ENCODE peak calls at places on chromosome 18, in nine cellular contexts. One of them, this sample, is unnamed.

GRCh38 chr18:77765468-77765867 is 515.8 kb downstream of the GALR1 start:
- DNase-seq in thyroid gland: peak
- DNase-seq in tibial nerve: no peak
- DNase-seq in H1: peak
- DNase-seq in adrenal gland: peak
- DNase-seq in stomach: no peak
- DNase-seq in transverse colon: peak
- DNase-seq in Peyer's patch: no peak
- DNase-seq in lower leg skin: no peak
- DNase-seq in this sample: no peak

GRCh38 chr18:76457957-76458356 is 37.1 kb downstream of the ZNF516 start:
- DNase-seq in H1: no peak
- DNase-seq in stomach: no peak
- DNase-seq in transverse colon: no peak
- DNase-seq in Peyer's patch: no peak
- DNase-seq in lower leg skin: no peak
- DNase-seq in tibial nerve: no peak
- DNase-seq in adrenal gland: no peak
- DNase-seq in thyroid gland: no peak
- DNase-seq in this sample: no peak

GRCh38 chr18:10453885-10454772 is at the start of gene APCDD1:
- DNase-seq in stomach: peak
- DNase-seq in adrenal gland: peak
- DNase-seq in tibial nerve: peak
- DNase-seq in thyroid gland: peak
- DNase-seq in H1: peak
- DNase-seq in Peyer's patch: no peak
- DNase-seq in transverse colon: peak
- DNase-seq in lower leg skin: peak
- DNase-seq in this sample: no peak

GRCh38 chr18:49876536-49876935 is 63.2 kb upstream of the ACAA2 start:
- DNase-seq in adrenal gland: no peak
- DNase-seq in lower leg skin: peak
- DNase-seq in thyroid gland: no peak
- DNase-seq in transverse colon: no peak
- DNase-seq in tibial nerve: no peak
- DNase-seq in stomach: no peak
- DNase-seq in Peyer's patch: no peak
- DNase-seq in H1: no peak
- DNase-seq in this sample: no peak

GRCh38 chr18:28175047-28175929 is 1.6 kb downstream of the CDH2 start:
- DNase-seq in adrenal gland: peak
- DNase-seq in lower leg skin: no peak
- DNase-seq in thyroid gland: peak
- DNase-seq in Peyer's patch: no peak
- DNase-seq in transverse colon: no peak
- DNase-seq in tibial nerve: no peak
- DNase-seq in H1: no peak
- DNase-seq in stomach: peak
- DNase-seq in this sample: peak

GRCh38 chr18:43665239-43665788 is 388.0 kb upstream of the SYT4 start:
- DNase-seq in transverse colon: no peak
- DNase-seq in thyroid gland: no peak
- DNase-seq in stomach: no peak
- DNase-seq in tibial nerve: no peak
- DNase-seq in H1: no peak
- DNase-seq in Peyer's patch: no peak
- DNase-seq in adrenal gland: no peak
- DNase-seq in lower leg skin: no peak
- DNase-seq in this sample: peak

GRCh38 chr18:44597797-44598196 is 82.9 kb upstream of the SETBP1 start:
- DNase-seq in stomach: no peak
- DNase-seq in lower leg skin: no peak
- DNase-seq in H1: no peak
- DNase-seq in Peyer's patch: no peak
- DNase-seq in transverse colon: no peak
- DNase-seq in thyroid gland: no peak
- DNase-seq in tibial nerve: no peak
- DNase-seq in adrenal gland: no peak
- DNase-seq in this sample: no peak

GRCh38 chr18:79048245-79048632 is 21.0 kb upstream of the ATP9B start:
- DNase-seq in H1: no peak
- DNase-seq in tibial nerve: no peak
- DNase-seq in thyroid gland: no peak
- DNase-seq in Peyer's patch: no peak
- DNase-seq in adrenal gland: peak
- DNase-seq in transverse colon: no peak
- DNase-seq in stomach: no peak
- DNase-seq in lower leg skin: no peak
- DNase-seq in this sample: no peak

GRCh38 chr18:38006541-38006940 is 440.9 kb upstream of the CELF4 start:
- DNase-seq in lower leg skin: no peak
- DNase-seq in Peyer's patch: no peak
- DNase-seq in stomach: no peak
- DNase-seq in transverse colon: no peak
- DNase-seq in tibial nerve: no peak
- DNase-seq in adrenal gland: no peak
- DNase-seq in thyroid gland: no peak
- DNase-seq in H1: no peak
- DNase-seq in this sample: no peak

GRCh38 chr18:9827856-9828793 is 57.6 kb upstream of the TXNDC2 start:
- DNase-seq in tibial nerve: no peak
- DNase-seq in transverse colon: peak
- DNase-seq in adrenal gland: peak
- DNase-seq in stomach: peak
- DNase-seq in thyroid gland: no peak
- DNase-seq in lower leg skin: peak
- DNase-seq in H1: no peak
- DNase-seq in Peyer's patch: no peak
- DNase-seq in this sample: peak

DNA sequence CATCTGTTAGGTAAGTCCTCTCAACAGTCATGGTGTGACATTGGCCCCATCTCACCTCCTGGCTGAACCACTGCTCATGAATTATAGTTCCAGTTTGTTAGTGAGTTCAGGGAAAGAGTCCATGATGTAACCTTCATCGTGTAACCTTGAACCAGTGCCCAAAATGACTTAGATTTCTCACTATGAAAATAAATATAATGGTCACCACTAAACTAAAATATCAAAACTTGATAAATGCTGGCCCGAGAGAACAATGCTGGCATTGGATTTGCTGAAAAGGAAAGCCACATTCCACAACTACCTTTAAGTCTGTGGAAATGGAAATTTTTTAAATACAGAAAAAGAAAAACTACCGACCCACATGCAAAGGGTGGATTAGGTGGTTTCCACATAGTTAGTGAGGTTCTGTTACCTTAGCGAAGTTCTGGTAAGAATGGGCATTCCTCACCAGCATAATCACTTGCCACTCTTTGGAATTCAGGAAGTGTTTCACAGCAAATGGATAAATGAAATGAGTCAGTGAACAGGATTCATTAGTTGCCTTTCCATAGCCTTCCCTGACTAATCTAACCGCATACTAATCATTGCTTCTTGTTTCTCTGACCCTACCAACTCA is 133.9 kb upstream of the CTAGE1 start:
- DNase-seq in H1: no peak
- DNase-seq in transverse colon: no peak
- DNase-seq in thyroid gland: no peak
- DNase-seq in adrenal gland: peak
- DNase-seq in stomach: no peak
- DNase-seq in tibial nerve: no peak
- DNase-seq in lower leg skin: no peak
- DNase-seq in Peyer's patch: no peak
- DNase-seq in this sample: peak
- TF ChIP-seq POLR2A in H1: no peak
- TF ChIP-seq POLR2A in transverse colon: no peak
- TF ChIP-seq POLR2A in thyroid gland: no peak
- TF ChIP-seq POLR2A in adrenal gland: no peak
- TF ChIP-seq POLR2A in stomach: no peak
- TF ChIP-seq POLR2A in tibial nerve: no peak
- TF ChIP-seq POLR2A in lower leg skin: no peak
- TF ChIP-seq POLR2A in Peyer's patch: no peak
- TF ChIP-seq POLR2A in this sample: no peak

DNA sequence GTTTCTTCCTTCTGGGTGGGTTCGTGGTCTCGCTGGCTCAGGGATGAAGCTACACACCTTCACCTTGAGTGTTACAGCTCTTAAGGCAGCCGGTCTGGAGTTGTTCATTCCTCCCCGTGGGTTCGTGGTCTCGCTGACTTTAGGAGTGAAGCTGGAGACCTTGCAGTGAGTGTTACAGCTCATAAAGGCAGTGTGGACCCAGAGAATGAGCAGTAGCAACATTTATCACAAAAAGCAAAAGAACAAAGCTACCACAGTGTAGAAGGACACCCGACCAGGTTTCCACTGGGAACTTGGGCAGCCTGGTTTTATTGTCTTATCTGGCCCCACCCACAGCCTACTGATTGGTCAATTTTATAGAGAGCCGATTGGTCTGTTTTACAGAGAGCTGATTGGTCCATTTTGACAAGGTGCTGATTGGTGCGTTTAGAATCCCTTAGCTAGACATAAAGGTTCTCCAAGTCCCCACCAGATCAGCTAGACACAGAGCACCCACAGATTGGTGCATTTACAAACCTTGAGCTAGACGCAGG is 20.2 kb upstream of the ROCK1 start:
- DNase-seq in Peyer's patch: no peak
- DNase-seq in adrenal gland: no peak
- DNase-seq in lower leg skin: no peak
- DNase-seq in stomach: no peak
- DNase-seq in transverse colon: no peak
- DNase-seq in thyroid gland: no peak
- DNase-seq in H1: no peak
- DNase-seq in tibial nerve: no peak
- DNase-seq in this sample: no peak
- TF ChIP-seq POLR2A in Peyer's patch: no peak
- TF ChIP-seq POLR2A in adrenal gland: no peak
- TF ChIP-seq POLR2A in lower leg skin: no peak
- TF ChIP-seq POLR2A in stomach: no peak
- TF ChIP-seq POLR2A in transverse colon: no peak
- TF ChIP-seq POLR2A in thyroid gland: no peak
- TF ChIP-seq POLR2A in H1: no peak
- TF ChIP-seq POLR2A in tibial nerve: no peak
- TF ChIP-seq POLR2A in this sample: no peak

GRCh38 chr18:2970762-2971659 is 41.9 kb downstream of the LPIN2 start:
- DNase-seq in H1: no peak
- DNase-seq in transverse colon: no peak
- DNase-seq in tibial nerve: no peak
- DNase-seq in adrenal gland: no peak
- DNase-seq in thyroid gland: no peak
- DNase-seq in lower leg skin: no peak
- DNase-seq in stomach: no peak
- DNase-seq in Peyer's patch: peak
- DNase-seq in this sample: no peak

GRCh38 chr18:2974731-2975130 is 38.2 kb downstream of the LPIN2 start:
- DNase-seq in tibial nerve: no peak
- DNase-seq in H1: no peak
- DNase-seq in thyroid gland: no peak
- DNase-seq in stomach: no peak
- DNase-seq in adrenal gland: no peak
- DNase-seq in lower leg skin: no peak
- DNase-seq in transverse colon: no peak
- DNase-seq in Peyer's patch: no peak
- DNase-seq in this sample: no peak

GRCh38 chr18:2969695-2970094 is 43.2 kb downstream of the LPIN2 start:
- DNase-seq in transverse colon: no peak
- DNase-seq in H1: no peak
- DNase-seq in thyroid gland: no peak
- DNase-seq in tibial nerve: no peak
- DNase-seq in adrenal gland: no peak
- DNase-seq in lower leg skin: no peak
- DNase-seq in stomach: no peak
- DNase-seq in Peyer's patch: no peak
- DNase-seq in this sample: no peak

GRCh38 chr18:2970344-2970743 is 42.6 kb downstream of the LPIN2 start:
- DNase-seq in adrenal gland: no peak
- DNase-seq in Peyer's patch: no peak
- DNase-seq in lower leg skin: no peak
- DNase-seq in H1: no peak
- DNase-seq in tibial nerve: no peak
- DNase-seq in thyroid gland: no peak
- DNase-seq in stomach: no peak
- DNase-seq in transverse colon: no peak
- DNase-seq in this sample: no peak

DNA sequence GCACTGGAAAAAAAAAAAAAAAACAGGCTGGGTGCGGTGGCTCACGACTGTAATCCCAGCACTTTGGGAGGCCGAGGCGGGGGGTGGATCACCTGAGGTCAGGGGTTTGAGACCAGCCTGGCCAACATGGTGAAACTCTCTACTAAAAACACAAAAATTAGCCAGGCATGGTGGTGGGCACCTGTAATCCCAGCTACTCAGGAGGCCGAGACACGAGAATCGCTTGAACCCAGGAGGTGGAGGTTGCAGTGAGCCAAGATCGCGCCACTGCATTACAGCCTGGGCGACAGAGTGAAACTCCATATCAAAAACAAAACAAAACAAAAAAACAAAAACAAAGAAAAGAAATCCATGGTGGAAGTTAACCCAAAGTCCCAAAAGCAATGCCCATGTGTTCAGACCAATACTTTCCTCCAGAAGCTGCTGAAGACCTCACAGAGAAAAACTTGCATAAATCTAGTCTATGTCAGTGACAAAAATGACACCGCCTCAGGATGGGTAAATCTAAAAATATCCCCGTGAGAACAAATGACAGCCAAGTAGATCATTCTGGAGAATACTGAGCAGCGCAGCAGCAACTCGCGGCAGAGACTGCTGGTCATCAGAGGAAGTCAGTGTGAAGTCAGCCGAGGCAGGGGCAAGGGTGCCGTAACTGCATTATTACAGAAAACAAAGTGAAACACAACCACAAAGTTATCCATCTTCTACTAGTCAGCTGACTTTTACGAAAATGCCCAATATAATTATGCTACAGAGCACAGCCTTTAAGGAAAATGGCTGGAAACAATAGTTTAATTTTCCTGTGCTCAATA is 41.0 kb downstream of the LPIN2 start:
- DNase-seq in lower leg skin: no peak
- DNase-seq in thyroid gland: peak
- DNase-seq in stomach: peak
- DNase-seq in Peyer's patch: peak
- DNase-seq in tibial nerve: no peak
- DNase-seq in H1: no peak
- DNase-seq in adrenal gland: peak
- DNase-seq in transverse colon: peak
- DNase-seq in this sample: no peak
- TF ChIP-seq POLR2A in lower leg skin: no peak
- TF ChIP-seq POLR2A in thyroid gland: peak
- TF ChIP-seq POLR2A in stomach: no peak
- TF ChIP-seq POLR2A in Peyer's patch: peak
- TF ChIP-seq POLR2A in tibial nerve: peak
- TF ChIP-seq POLR2A in H1: no peak
- TF ChIP-seq POLR2A in adrenal gland: no peak
- TF ChIP-seq POLR2A in transverse colon: peak
- TF ChIP-seq POLR2A in this sample: no peak

DNA sequence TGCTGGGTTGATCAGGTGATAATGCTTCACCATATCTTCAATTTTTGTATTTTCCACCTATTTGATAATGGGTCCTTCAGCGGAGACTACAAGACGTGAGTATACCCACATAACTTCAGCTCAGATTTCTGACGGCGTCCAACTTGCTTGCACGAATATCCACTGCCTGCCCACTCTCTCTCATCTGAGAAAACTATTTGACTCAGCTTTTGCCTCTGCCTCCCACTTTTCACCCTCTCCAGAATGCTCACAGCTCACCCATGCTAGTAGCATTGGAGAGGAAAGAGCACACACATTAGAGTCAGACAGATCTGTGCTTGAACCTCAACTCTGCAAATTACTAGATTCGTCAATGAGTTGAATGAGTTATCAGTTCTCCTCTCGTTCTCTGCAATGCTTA is 166.8 kb downstream of the BCL2 start:
- DNase-seq in lower leg skin: no peak
- DNase-seq in H1: no peak
- DNase-seq in Peyer's patch: no peak
- DNase-seq in tibial nerve: no peak
- DNase-seq in transverse colon: no peak
- DNase-seq in stomach: no peak
- DNase-seq in thyroid gland: no peak
- DNase-seq in adrenal gland: no peak
- DNase-seq in this sample: no peak
- TF ChIP-seq POLR2A in lower leg skin: no peak
- TF ChIP-seq POLR2A in H1: no peak
- TF ChIP-seq POLR2A in Peyer's patch: no peak
- TF ChIP-seq POLR2A in tibial nerve: no peak
- TF ChIP-seq POLR2A in transverse colon: no peak
- TF ChIP-seq POLR2A in stomach: no peak
- TF ChIP-seq POLR2A in thyroid gland: no peak
- TF ChIP-seq POLR2A in adrenal gland: no peak
- TF ChIP-seq POLR2A in this sample: no peak

This sample was measured in H54.